ENCODE peak calls at places on chromosome 16, in six cellular contexts. M is sigmoid colon, L is A549, X is aorta, V is transverse colon, K is SJCRH30. U is an unnamed sample.

GRCh38 chr16:20064931-20065330 is 8.8 kb downstream of the GPR139 start:
- DNase-seq in V (no peak), K (no peak), X (no peak), M (no peak), L (no peak), U (no peak)

GRCh38 chr16:64910351-64910750 is 211.5 kb downstream of the CDH11 start:
- DNase-seq in M (no peak), X (peak), V (no peak), L (peak), K (peak), U (no peak)

GRCh38 chr16:4375717-4376116 is 4.1 kb downstream of the VASN start:
- DNase-seq in L (no peak), K (no peak), V (no peak), M (no peak), X (peak), U (no peak)

GRCh38 chr16:15988268-15989013 is 39.0 kb downstream of the ABCC1 start:
- DNase-seq in V (no peak), M (no peak), X (no peak), K (no peak), L (no peak), U (no peak)

GRCh38 chr16:27208809-27209208 is 5.5 kb downstream of the KDM8 start:
- DNase-seq in M (no peak), V (no peak), L (no peak), X (no peak), K (no peak), U (no peak)

GRCh38 chr16:50315346-50315997 is 49.1 kb downstream of the ADCY7 start:
- DNase-seq in M (peak), L (no peak), K (no peak), X (peak), V (peak), U (no peak)

GRCh38 chr16:4232541-4233386 is 9.1 kb downstream of the SRL start:
- DNase-seq in K (peak), V (no peak), X (no peak), M (no peak), L (no peak), U (no peak)

GRCh38 chr16:85303354-85303883 is 191.1 kb upstream of the CIBAR2 start:
- DNase-seq in L (peak), X (peak), K (no peak), M (peak), V (peak), U (peak)

GRCh38 chr16:81752225-81752875 is 26.7 kb upstream of the PLCG2 start:
- DNase-seq in K (peak), X (peak), L (no peak), M (peak), V (peak), U (no peak)

GRCh38 chr16:4244881-4245280 is 3.0 kb upstream of the SRL start:
- DNase-seq in K (peak), X (no peak), V (no peak), L (no peak), M (no peak), U (no peak)

GRCh38 chr16:15882563-15882962 is 5.8 kb downstream of the CEP20 start:
- DNase-seq in K (no peak), L (no peak), X (no peak), M (no peak), V (no peak), U (no peak)

GRCh38 chr16:61791465-61791864 is 244.8 kb downstream of the CDH8 start:
- DNase-seq in M (no peak), V (no peak), X (no peak), L (no peak), K (no peak), U (no peak)

GRCh38 chr16:84312783-84313382 is 18.2 kb downstream of the WFDC1 start:
- DNase-seq in V (peak), L (no peak), K (no peak), M (peak), X (no peak), U (no peak)

GRCh38 chr16:4734730-4735575 is 616 bp downstream of the DNAAF8 start:
- DNase-seq in L (peak), M (peak), V (peak), K (peak), X (peak), U (peak)

GRCh38 chr16:901149-901548 is 69.6 kb downstream of the LMF1 start:
- DNase-seq in V (no peak), L (no peak), X (peak), K (no peak), M (no peak), U (no peak)

GRCh38 chr16:53504665-53505064 is 1.7 kb upstream of the AKTIP start:
- DNase-seq in M (no peak), V (no peak), L (no peak), K (peak), X (peak), U (peak)

GRCh38 chr16:89037261-89038152 is 56.1 kb upstream of the ACSF3 start:
- DNase-seq in M (no peak), L (peak), X (peak), V (no peak), K (peak), U (no peak)

GRCh38 chr16:80526418-80527061 is 14.3 kb upstream of the DYNLRB2 start:
- DNase-seq in L (peak), X (peak), V (peak), K (peak), M (no peak), U (peak)

GRCh38 chr16:69709456-69710084 is 16.8 kb downstream of the NQO1 start:
- DNase-seq in M (no peak), L (peak), V (no peak), K (no peak), X (no peak), U (no peak)

GRCh38 chr16:424033-424622 is 1.3 kb upstream of the RAB11FIP3 start:
- DNase-seq in X (peak), K (peak), M (peak), V (peak), L (peak), U (no peak)

GRCh38 chr16:24988593-24989338 is 26.4 kb downstream of the ARHGAP17 start:
- DNase-seq in X (no peak), V (peak), M (no peak), L (peak), K (peak), U (peak)

GRCh38 chr16:10820546-10820945 is 2.0 kb upstream of the TVP23A start:
- DNase-seq in V (no peak), X (peak), K (no peak), M (no peak), L (no peak), U (no peak)

GRCh38 chr16:10817514-10817913 is 1.1 kb downstream of the TVP23A start:
- DNase-seq in V (no peak), K (no peak), L (no peak), M (no peak), X (peak), U (no peak)

GRCh38 chr16:10822702-10823101 is 4.1 kb upstream of the TVP23A start:
- DNase-seq in X (no peak), V (no peak), K (no peak), L (no peak), M (no peak), U (no peak)

GRCh38 chr16:10813123-10813455 is 5.5 kb downstream of the TVP23A start:
- DNase-seq in V (no peak), X (no peak), M (no peak), K (no peak), L (no peak), U (no peak)

GRCh38 chr16:10817963-10818941 is at the start of gene TVP23A:
- DNase-seq in X (peak), V (no peak), M (no peak), K (no peak), L (no peak), U (no peak)
- H3K4me3 ChIP-seq in X (peak), V (no peak), M (peak), K (no peak), L (no peak), U (no peak)

DNA sequence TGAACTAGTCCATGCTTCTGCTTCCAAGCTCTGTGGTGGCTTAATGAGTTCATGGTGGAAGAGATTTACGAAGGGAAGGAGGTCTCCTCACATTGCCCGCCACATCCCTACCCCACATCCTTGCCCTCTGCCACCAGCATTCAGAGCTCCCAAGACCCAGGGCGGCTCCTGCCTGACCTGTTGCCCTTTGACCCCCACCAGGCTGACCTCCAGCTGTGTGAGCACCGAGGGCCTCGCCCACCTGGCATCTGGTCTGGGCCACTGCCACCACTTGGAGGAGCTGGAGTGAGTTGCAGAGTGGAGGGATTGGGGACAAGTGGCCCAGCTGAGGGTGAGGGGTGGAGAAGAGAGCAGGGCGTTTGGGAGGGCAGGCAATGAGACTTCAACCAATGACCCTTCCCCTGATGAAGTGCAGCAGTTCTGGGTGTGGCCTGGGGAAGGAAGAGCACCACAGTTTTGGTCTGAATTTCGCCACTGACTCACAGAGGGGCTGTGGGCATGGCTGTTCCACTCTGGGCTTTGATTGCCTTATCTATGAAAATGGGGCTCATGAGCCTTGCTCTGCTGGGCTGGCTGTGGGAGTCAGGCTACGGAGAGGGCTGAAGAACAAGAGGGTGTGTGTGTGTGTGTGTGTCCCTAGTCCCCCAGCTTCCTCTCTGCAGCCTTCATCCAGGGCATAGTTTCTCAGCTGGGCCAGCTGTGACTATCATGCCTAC is 22.6 kb upstream of the CPNE2 start:
- DNase-seq in K (no peak), V (no peak), X (no peak), M (no peak), L (no peak), U (no peak)
- H3K4me3 ChIP-seq in K (no peak), V (no peak), X (no peak), M (no peak), L (no peak), U (no peak)

GRCh38 chr16:67431805-67432476 is 1.0 kb downstream of the HSD11B2 start:
- DNase-seq in K (no peak), V (no peak), M (no peak), X (no peak), L (no peak), U (peak)
- H3K4me3 ChIP-seq in K (peak), V (peak), M (no peak), X (no peak), L (peak), U (peak)

DNA sequence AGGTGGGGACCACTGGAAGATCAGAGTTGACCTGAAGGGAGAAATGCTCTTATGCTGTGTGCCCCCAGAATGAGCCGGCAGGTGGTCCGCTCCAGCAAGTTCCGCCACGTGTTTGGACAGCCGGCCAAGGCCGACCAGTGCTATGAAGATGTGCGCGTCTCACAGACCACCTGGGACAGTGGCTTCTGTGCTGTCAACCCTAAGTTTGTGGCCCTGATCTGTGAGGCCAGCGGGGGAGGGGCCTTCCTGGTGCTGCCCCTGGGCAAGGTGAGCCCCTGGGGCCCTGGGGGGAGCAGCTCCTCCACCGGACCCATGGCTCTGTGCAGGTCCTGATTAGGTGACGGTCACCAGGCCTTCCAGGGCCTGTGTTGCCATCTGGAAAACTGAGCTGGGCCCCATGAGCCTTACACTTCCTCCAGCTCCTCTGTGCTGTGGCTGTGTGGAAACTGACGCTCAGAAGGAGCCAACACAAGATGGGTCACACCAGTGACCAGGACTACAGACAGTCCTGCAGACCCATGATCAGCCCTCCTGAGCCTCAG is 1.8 kb downstream of the CORO1A start:
- DNase-seq in L (no peak), V (peak), M (peak), K (no peak), X (peak), U (peak)
- H3K4me3 ChIP-seq in L (no peak), V (peak), M (no peak), K (no peak), X (no peak), U (no peak)

GRCh38 chr16:11677959-11678881 is 10.0 kb downstream of the SNN start:
- DNase-seq in K (no peak), X (no peak), M (peak), L (no peak), V (no peak), U (no peak)
- H3K4me3 ChIP-seq in K (no peak), X (no peak), M (no peak), L (no peak), V (no peak), U (no peak)

DNA sequence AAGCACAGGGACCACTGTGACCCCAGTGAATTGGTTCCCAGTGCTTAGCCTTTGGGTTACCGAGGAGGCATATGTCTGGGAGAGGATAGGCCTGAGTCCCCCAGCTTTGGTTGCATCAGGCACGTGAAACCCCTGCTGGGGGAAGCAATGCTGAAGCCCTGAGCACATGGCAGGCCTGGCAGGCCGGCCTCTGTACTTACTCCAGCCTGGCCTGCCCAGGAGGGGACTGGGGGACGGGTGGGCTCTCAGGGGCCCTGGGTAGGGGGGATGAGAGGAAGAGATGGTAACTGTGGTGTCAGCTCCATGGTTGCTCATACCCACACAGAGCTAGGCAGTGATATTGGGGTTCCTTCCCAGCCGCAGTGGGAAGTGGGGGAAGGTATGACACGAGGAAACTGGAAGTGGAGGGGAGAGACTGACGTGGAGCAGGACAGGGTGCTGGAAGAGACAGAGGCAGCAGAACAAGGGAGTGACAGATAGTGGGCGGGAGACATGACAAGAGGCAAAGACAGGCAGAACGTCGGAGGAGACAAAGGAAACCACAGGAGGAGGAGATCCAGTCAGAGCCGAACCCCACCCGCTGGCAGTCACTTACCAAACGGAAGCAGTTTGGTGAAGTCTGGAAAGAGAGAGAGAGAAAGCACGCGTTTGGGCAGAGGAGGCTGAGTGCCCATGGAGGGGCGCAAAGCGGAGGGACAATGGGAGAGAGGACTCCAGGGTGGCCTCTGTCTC is 9.1 kb downstream of the TMEM208 start:
- DNase-seq in L (no peak), K (no peak), X (no peak), M (no peak), V (no peak), U (no peak)
- H3K4me3 ChIP-seq in L (no peak), K (no peak), X (no peak), M (no peak), V (no peak), U (no peak)

GRCh38 chr16:19006446-19007315 is 22.9 kb downstream of the TMC7 start:
- DNase-seq in X (no peak), K (no peak), V (no peak), L (no peak), M (no peak), U (no peak)
- H3K4me3 ChIP-seq in X (no peak), K (no peak), V (no peak), L (no peak), M (no peak), U (no peak)

DNA sequence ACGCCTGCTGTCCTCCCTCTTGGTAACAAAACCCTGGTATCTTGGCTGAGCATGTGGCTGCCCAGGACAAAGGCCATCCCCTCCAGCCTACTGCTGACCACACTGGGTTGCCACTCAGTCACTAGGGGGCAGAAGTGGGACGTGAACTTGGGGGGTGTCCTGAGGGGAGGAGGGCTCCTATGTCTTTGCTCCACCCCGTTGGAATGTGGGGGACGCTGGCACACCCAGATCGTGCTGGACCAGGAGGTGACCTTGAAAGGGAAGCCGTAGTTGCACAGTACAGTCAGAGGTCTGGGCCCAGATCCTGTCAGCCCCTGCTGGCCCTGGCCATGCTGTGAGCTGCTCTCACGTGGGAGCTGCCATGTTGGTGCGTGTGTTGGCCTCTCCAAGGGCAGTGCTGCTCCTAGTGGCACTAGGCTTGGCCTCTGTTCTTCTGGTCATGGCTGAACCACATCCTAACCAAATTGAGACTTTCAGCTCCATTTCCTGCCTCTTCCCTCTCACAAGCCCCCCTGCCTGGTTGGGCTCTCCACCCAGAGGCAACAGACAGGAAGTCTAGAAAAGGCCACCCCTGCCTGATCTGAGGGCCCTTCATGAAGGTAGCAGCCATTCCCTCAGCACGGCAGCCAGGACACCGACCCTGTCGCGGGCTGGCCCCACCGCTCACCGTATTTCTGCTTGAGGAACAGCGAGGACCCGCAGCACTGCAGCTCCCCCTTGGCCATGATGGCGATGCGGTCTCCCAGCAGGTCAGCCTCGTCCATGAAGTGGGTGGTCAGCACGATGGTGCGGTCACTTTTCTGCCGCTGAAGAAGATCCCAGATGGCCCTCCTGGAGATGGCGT is 29.0 kb upstream of the RNPS1 start:
- DNase-seq in V (no peak), L (peak), X (peak), K (peak), M (no peak), U (peak)
- H3K4me3 ChIP-seq in V (no peak), L (no peak), X (no peak), K (no peak), M (no peak), U (no peak)

U was measured in WERI-Rb-1.